ENCODE peak calls at places on chromosomes 3 and 15, in eight cellular contexts. H, N, P, W, A, B, S and G are unnamed samples.

GRCh38 chr3:19937459-19938362 is 3.7 kb upstream of the EFHB start:
- DNase-seq in H (no peak), N (no peak), P (no peak), W (no peak), A (no peak), B (peak), S (no peak), G (no peak)

GRCh38 chr15:65423977-65424679 is 1.4 kb upstream of the IGDCC4 start:
- DNase-seq in H (no peak), N (no peak), P (no peak), W (no peak), A (no peak), B (peak), S (no peak), G (no peak)

GRCh38 chr15:25136119-25136518 is 181.3 kb downstream of the SNRPN start:
- DNase-seq in H (no peak), N (no peak), P (no peak), W (peak), A (no peak), B (peak), S (no peak), G (no peak)

GRCh38 chr3:125602752-125603649 is 7.7 kb upstream of the OSBPL11 start:
- DNase-seq in H (no peak), N (peak), P (no peak), W (no peak), A (peak), B (peak), S (no peak), G (no peak)

GRCh38 chr15:58078591-58078990 is 13.1 kb upstream of the ALDH1A2 start:
- DNase-seq in H (no peak), N (no peak), P (no peak), W (no peak), A (no peak), B (no peak), S (no peak), G (no peak)

GRCh38 chr15:56815247-56815646 is 81.9 kb upstream of the ZNF280D start:
- DNase-seq in H (no peak), N (no peak), P (no peak), W (no peak), A (no peak), B (peak), S (no peak), G (no peak)

GRCh38 chr3:95134693-95135375 is 1072.0 kb downstream of the NSUN3 start:
- DNase-seq in H (no peak), N (no peak), P (no peak), W (no peak), A (no peak), B (no peak), S (no peak), G (no peak)

GRCh38 chr3:81326245-81326644 is 435.2 kb downstream of the GBE1 start:
- DNase-seq in H (no peak), N (no peak), P (no peak), W (no peak), A (no peak), B (no peak), S (no peak), G (no peak)

GRCh38 chr15:74631935-74632560 is 16.4 kb downstream of the CLK3 start:
- DNase-seq in H (peak), N (no peak), P (no peak), W (peak), A (peak), B (peak), S (no peak), G (peak)

GRCh38 chr15:91706366-91707032 is 147.0 kb upstream of the SLCO3A1 start:
- DNase-seq in H (peak), N (peak), P (peak), W (peak), A (peak), B (peak), S (peak), G (peak)

GRCh38 chr3:142279965-142280590 is 54.7 kb upstream of the GK5 start:
- DNase-seq in H (peak), N (peak), P (no peak), W (peak), A (peak), B (peak), S (peak), G (no peak)

GRCh38 chr15:63933522-63933921 is 99.8 kb upstream of the HERC1 start:
- DNase-seq in H (no peak), N (no peak), P (no peak), W (no peak), A (peak), B (peak), S (no peak), G (no peak)

GRCh38 chr15:80977627-80978036 is 12.0 kb downstream of the MESD start:
- DNase-seq in H (peak), N (no peak), P (no peak), W (peak), A (peak), B (peak), S (no peak), G (no peak)

GRCh38 chr3:32577621-32578556 is 7.2 kb upstream of the DYNC1LI1 start:
- DNase-seq in H (no peak), N (peak), P (no peak), W (no peak), A (no peak), B (peak), S (no peak), G (no peak)

GRCh38 chr15:51025454-51025846 is 69.3 kb downstream of the TNFAIP8L3 start:
- DNase-seq in H (no peak), N (no peak), P (no peak), W (no peak), A (no peak), B (peak), S (no peak), G (no peak)

GRCh38 chr15:32677238-32677750 is 35.8 kb downstream of the SCG5 start:
- DNase-seq in H (no peak), N (no peak), P (no peak), W (no peak), A (no peak), B (no peak), S (no peak), G (no peak)

GRCh38 chr15:35907507-35907906 is 361.5 kb upstream of the DPH6 start:
- DNase-seq in H (no peak), N (no peak), P (no peak), W (no peak), A (no peak), B (no peak), S (no peak), G (no peak)

GRCh38 chr15:84715442-84716035 is 400 bp downstream of the SEC11A start:
- DNase-seq in H (peak), N (no peak), P (no peak), W (peak), A (peak), B (peak), S (no peak), G (no peak)

GRCh38 chr15:44207643-44208042 is 12.6 kb upstream of the FRMD5 start:
- DNase-seq in H (no peak), N (peak), P (peak), W (no peak), A (peak), B (peak), S (no peak), G (no peak)

GRCh38 chr15:101613130-101614000 is 38.8 kb downstream of the TM2D3 start:
- DNase-seq in H (peak), N (no peak), P (no peak), W (peak), A (peak), B (peak), S (no peak), G (no peak)

GRCh38 chr3:51974963-51975856 is at the start of gene ABHD14A:
- DNase-seq in H (peak), N (no peak), P (no peak), W (peak), A (peak), B (peak), S (no peak), G (peak)

GRCh38 chr3:194268659-194269487 is 82.3 kb downstream of the CPN2 start:
- DNase-seq in H (no peak), N (no peak), P (no peak), W (no peak), A (peak), B (no peak), S (no peak), G (no peak)

DNA sequence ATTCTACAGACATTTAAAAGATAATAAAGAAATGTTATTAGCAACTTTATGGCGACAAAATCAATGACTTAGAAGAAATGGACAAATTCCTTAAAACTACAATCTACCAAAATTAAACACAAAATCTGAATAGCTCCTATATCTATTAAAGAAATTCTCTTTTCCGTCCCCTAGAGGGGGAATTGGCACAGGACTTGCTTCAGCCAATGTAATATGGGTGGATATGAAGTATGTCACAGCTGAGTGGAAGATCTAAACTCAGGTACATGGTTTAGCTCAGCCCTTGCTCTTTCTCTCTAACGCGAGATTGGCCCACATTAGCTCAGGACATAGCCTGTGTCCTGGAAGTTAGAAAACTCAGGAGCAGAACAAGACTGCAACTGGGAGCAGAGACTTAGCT is 79.3 kb downstream of the DNAH12 start:
- DNase-seq in H (no peak), N (no peak), P (no peak), W (no peak), A (no peak), B (peak), S (no peak), G (no peak)
- TF ChIP-seq CTCF in H (no peak), N (peak), P (peak), W (no peak), A (no peak), B (no peak), S (peak), G (peak)

DNA sequence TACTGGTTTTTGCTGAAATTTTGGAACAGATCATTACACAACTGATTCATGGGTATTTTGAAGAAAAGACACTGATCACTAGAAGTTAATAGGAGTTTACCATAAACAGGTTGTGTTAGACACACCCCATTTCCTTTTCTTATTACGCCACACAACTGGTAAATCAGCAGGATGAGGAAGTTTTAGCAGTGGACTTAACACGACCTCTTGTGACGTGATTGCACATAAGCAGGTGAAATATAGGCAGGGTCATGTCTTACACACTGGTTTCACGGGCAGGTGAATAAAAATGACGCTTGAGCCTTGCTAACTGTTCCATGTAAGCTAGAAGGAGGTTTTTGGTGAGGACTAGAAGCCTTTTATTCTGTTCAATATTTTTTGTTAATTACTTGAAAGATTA is 27.1 kb upstream of the TPRG1 start:
- DNase-seq in H (no peak), N (no peak), P (no peak), W (no peak), A (no peak), B (peak), S (no peak), G (no peak)
- TF ChIP-seq CTCF in H (no peak), N (no peak), P (no peak), W (no peak), A (no peak), B (peak), S (no peak), G (no peak)

GRCh38 chr15:47944911-47945310 is 175.9 kb upstream of the SLC24A5 start:
- DNase-seq in H (no peak), N (no peak), P (no peak), W (no peak), A (no peak), B (no peak), S (no peak), G (no peak)
- TF ChIP-seq CTCF in H (no peak), N (no peak), P (no peak), W (peak), A (no peak), B (no peak), S (no peak), G (peak)

GRCh38 chr3:177905895-177906511 is 630.2 kb upstream of the KCNMB2 start:
- DNase-seq in H (no peak), N (peak), P (peak), W (no peak), A (no peak), B (no peak), S (no peak), G (no peak)
- TF ChIP-seq CTCF in H (no peak), N (peak), P (peak), W (no peak), A (no peak), B (no peak), S (no peak), G (no peak)